ENCODE peak calls at places on chromosome 6, in four cellular contexts. One of them, this sample, is unnamed.

GRCh38 chr6:9039258-9039657 is 603.9 kb upstream of the SLC35B3 start:
- DNase-seq in H1: no peak
- DNase-seq in K562: no peak
- DNase-seq in HepG2: no peak
- DNase-seq in this sample: no peak

GRCh38 chr6:156866181-156866862 is 89.1 kb downstream of the ARID1B start:
- DNase-seq in K562: peak
- DNase-seq in H1: no peak
- DNase-seq in HepG2: no peak
- DNase-seq in this sample: no peak

GRCh38 chr6:112296122-112296521 is 41.8 kb upstream of the LAMA4 start:
- DNase-seq in HepG2: peak
- DNase-seq in K562: peak
- DNase-seq in H1: no peak
- DNase-seq in this sample: no peak

GRCh38 chr6:1614448-1614766 is 4.7 kb downstream of the FOXC1 start:
- DNase-seq in H1: no peak
- DNase-seq in HepG2: no peak
- DNase-seq in K562: no peak
- DNase-seq in this sample: no peak

GRCh38 chr6:170405311-170405975 is 98.9 kb downstream of the FAM120B start:
- DNase-seq in H1: no peak
- DNase-seq in K562: no peak
- DNase-seq in HepG2: no peak
- DNase-seq in this sample: no peak

GRCh38 chr6:77492529-77492928 is 29.2 kb upstream of the HTR1B start:
- DNase-seq in HepG2: peak
- DNase-seq in H1: no peak
- DNase-seq in K562: no peak
- DNase-seq in this sample: no peak

GRCh38 chr6:36119927-36120477 is 10.3 kb upstream of the MAPK13 start:
- DNase-seq in HepG2: no peak
- DNase-seq in H1: no peak
- DNase-seq in K562: no peak
- DNase-seq in this sample: no peak

GRCh38 chr6:2225422-2226392 is 19.7 kb downstream of the GMDS start:
- DNase-seq in K562: no peak
- DNase-seq in H1: no peak
- DNase-seq in HepG2: peak
- DNase-seq in this sample: no peak

GRCh38 chr6:108876929-108877775 is 28.9 kb downstream of the ARMC2 start:
- DNase-seq in K562: no peak
- DNase-seq in H1: no peak
- DNase-seq in HepG2: no peak
- DNase-seq in this sample: no peak

GRCh38 chr6:94769197-94769596 is 808.1 kb upstream of the MANEA start:
- DNase-seq in HepG2: no peak
- DNase-seq in H1: peak
- DNase-seq in K562: no peak
- DNase-seq in this sample: no peak

GRCh38 chr6:5665173-5665572 is 341.6 kb downstream of the NRN1 start:
- DNase-seq in HepG2: no peak
- DNase-seq in H1: no peak
- DNase-seq in K562: no peak
- DNase-seq in this sample: no peak

GRCh38 chr6:63571382-63571882 is 848 bp upstream of the LOC128125822 start:
- DNase-seq in HepG2: no peak
- DNase-seq in K562: no peak
- DNase-seq in H1: no peak
- DNase-seq in this sample: no peak

GRCh38 chr6:6629416-6629815 is 40.9 kb downstream of the LY86 start:
- DNase-seq in K562: no peak
- DNase-seq in H1: no peak
- DNase-seq in HepG2: no peak
- DNase-seq in this sample: no peak

GRCh38 chr6:18226451-18226850 is 37.9 kb downstream of the DEK start:
- DNase-seq in H1: no peak
- DNase-seq in HepG2: no peak
- DNase-seq in K562: no peak
- DNase-seq in this sample: no peak

GRCh38 chr6:133637874-133638273 is 251.0 kb upstream of the TCF21 start:
- DNase-seq in K562: no peak
- DNase-seq in H1: no peak
- DNase-seq in HepG2: no peak
- DNase-seq in this sample: no peak

GRCh38 chr6:51812231-51812630 is 275.2 kb downstream of the PKHD1 start:
- DNase-seq in K562: no peak
- DNase-seq in HepG2: no peak
- DNase-seq in H1: no peak
- DNase-seq in this sample: no peak

GRCh38 chr6:62652692-62653328 is 366.8 kb upstream of the KHDRBS2 start:
- DNase-seq in K562: no peak
- DNase-seq in HepG2: no peak
- DNase-seq in H1: no peak
- DNase-seq in this sample: no peak

GRCh38 chr6:107716688-107717089 is 107.4 kb downstream of the SCML4 start:
- DNase-seq in K562: peak
- DNase-seq in HepG2: no peak
- DNase-seq in H1: no peak
- DNase-seq in this sample: peak

GRCh38 chr6:138545621-138545980 is 46.3 kb upstream of the NHSL1 start:
- DNase-seq in H1: no peak
- DNase-seq in K562: no peak
- DNase-seq in HepG2: no peak
- DNase-seq in this sample: no peak

GRCh38 chr6:66662196-66662595 is 955.2 kb upstream of the EYS start:
- DNase-seq in HepG2: peak
- DNase-seq in K562: no peak
- DNase-seq in H1: no peak
- DNase-seq in this sample: no peak

GRCh38 chr6:133463789-133464188 is 222.6 kb downstream of the EYA4 start:
- DNase-seq in K562: no peak
- DNase-seq in HepG2: no peak
- DNase-seq in H1: no peak
- DNase-seq in this sample: no peak

GRCh38 chr6:91868539-91869202 is 1281.8 kb upstream of the MAP3K7 start:
- DNase-seq in K562: no peak
- DNase-seq in HepG2: no peak
- DNase-seq in H1: no peak
- DNase-seq in this sample: no peak

GRCh38 chr6:80163754-80164187 is 57.3 kb downstream of the BCKDHB start:
- DNase-seq in K562: no peak
- DNase-seq in HepG2: peak
- DNase-seq in H1: no peak
- DNase-seq in this sample: no peak

GRCh38 chr6:87436435-87436834 is 28.7 kb downstream of the CFAP206 start:
- DNase-seq in K562: peak
- DNase-seq in HepG2: peak
- DNase-seq in H1: peak
- DNase-seq in this sample: peak

GRCh38 chr6:152572395-152573061 is 64.6 kb downstream of the SYNE1 start:
- DNase-seq in K562: no peak
- DNase-seq in HepG2: no peak
- DNase-seq in H1: no peak
- DNase-seq in this sample: no peak

GRCh38 chr6:139153876-139154275 is 19.0 kb downstream of the HECA start:
- DNase-seq in HepG2: no peak
- DNase-seq in H1: no peak
- DNase-seq in K562: no peak
- DNase-seq in this sample: no peak

GRCh38 chr6:39841291-39841690 is 49.1 kb downstream of the DAAM2 start:
- DNase-seq in H1: no peak
- DNase-seq in K562: no peak
- DNase-seq in HepG2: no peak
- DNase-seq in this sample: no peak

GRCh38 chr6:138682722-138683521 is 90.6 kb upstream of the CCDC28A start:
- DNase-seq in K562: peak
- DNase-seq in HepG2: no peak
- DNase-seq in H1: no peak
- DNase-seq in this sample: no peak

GRCh38 chr6:11363881-11364576 is 131.6 kb upstream of the NEDD9 start:
- DNase-seq in HepG2: no peak
- DNase-seq in K562: no peak
- DNase-seq in H1: no peak
- DNase-seq in this sample: no peak

GRCh38 chr6:168177492-168177891 is 98.5 kb upstream of the FRMD1 start:
- DNase-seq in HepG2: no peak
- DNase-seq in H1: no peak
- DNase-seq in K562: no peak
- DNase-seq in this sample: no peak

GRCh38 chr6:149129401-149130077 is 188.0 kb upstream of the TAB2 start:
- DNase-seq in K562: no peak
- DNase-seq in HepG2: no peak
- DNase-seq in H1: no peak
- DNase-seq in this sample: no peak

GRCh38 chr6:37354526-37355384 is 972 bp downstream of the RNF8 start:
- DNase-seq in HepG2: no peak
- DNase-seq in K562: peak
- DNase-seq in H1: no peak
- DNase-seq in this sample: peak
- TF ChIP-seq TAF1 in HepG2: no peak
- TF ChIP-seq TAF1 in K562: peak
- TF ChIP-seq TAF1 in H1: no peak
- TF ChIP-seq TAF1 in this sample: no peak

DNA sequence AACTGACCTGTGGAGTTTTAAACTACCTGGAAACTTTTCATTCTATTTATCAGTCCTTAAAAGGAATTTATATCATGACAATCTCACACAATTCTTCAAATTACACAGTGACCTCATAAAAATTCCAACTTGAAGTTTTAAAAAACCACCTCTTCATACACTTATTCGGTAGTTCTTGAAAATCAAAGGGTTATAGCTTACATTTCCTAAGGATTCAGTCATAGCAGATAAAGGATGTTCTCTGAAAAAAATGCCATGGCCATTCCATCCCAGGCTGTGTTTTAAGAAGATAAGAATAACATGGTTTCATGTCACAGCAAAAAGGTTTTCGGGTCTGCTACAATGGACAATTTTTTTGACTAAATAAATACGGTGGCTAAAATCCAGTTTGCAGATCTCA is 41.2 kb downstream of the GOPC start:
- DNase-seq in HepG2: no peak
- DNase-seq in H1: no peak
- DNase-seq in K562: peak
- DNase-seq in this sample: no peak
- TF ChIP-seq TAF1 in HepG2: no peak
- TF ChIP-seq TAF1 in H1: no peak
- TF ChIP-seq TAF1 in K562: no peak
- TF ChIP-seq TAF1 in this sample: no peak

GRCh38 chr6:169370054-169370453 is 116.4 kb upstream of the THBS2 start:
- DNase-seq in HepG2: no peak
- DNase-seq in H1: no peak
- DNase-seq in K562: peak
- DNase-seq in this sample: no peak
- TF ChIP-seq TAF1 in HepG2: no peak
- TF ChIP-seq TAF1 in H1: no peak
- TF ChIP-seq TAF1 in K562: no peak
- TF ChIP-seq TAF1 in this sample: no peak

GRCh38 chr6:146709036-146709622 is 110.4 kb downstream of the ADGB start:
- DNase-seq in K562: no peak
- DNase-seq in HepG2: no peak
- DNase-seq in H1: no peak
- DNase-seq in this sample: no peak
- TF ChIP-seq TAF1 in K562: no peak
- TF ChIP-seq TAF1 in HepG2: no peak
- TF ChIP-seq TAF1 in H1: no peak
- TF ChIP-seq TAF1 in this sample: no peak

GRCh38 chr6:49328051-49328450 is 135.0 kb downstream of the MMUT start:
- DNase-seq in HepG2: no peak
- DNase-seq in H1: no peak
- DNase-seq in K562: no peak
- DNase-seq in this sample: no peak
- TF ChIP-seq TAF1 in HepG2: no peak
- TF ChIP-seq TAF1 in H1: no peak
- TF ChIP-seq TAF1 in K562: no peak
- TF ChIP-seq TAF1 in this sample: no peak

GRCh38 chr6:73903155-73903554 is 207.2 kb downstream of the CD109 start:
- DNase-seq in H1: no peak
- DNase-seq in K562: no peak
- DNase-seq in HepG2: no peak
- DNase-seq in this sample: no peak
- TF ChIP-seq TAF1 in H1: no peak
- TF ChIP-seq TAF1 in K562: no peak
- TF ChIP-seq TAF1 in HepG2: no peak
- TF ChIP-seq TAF1 in this sample: no peak

DNA sequence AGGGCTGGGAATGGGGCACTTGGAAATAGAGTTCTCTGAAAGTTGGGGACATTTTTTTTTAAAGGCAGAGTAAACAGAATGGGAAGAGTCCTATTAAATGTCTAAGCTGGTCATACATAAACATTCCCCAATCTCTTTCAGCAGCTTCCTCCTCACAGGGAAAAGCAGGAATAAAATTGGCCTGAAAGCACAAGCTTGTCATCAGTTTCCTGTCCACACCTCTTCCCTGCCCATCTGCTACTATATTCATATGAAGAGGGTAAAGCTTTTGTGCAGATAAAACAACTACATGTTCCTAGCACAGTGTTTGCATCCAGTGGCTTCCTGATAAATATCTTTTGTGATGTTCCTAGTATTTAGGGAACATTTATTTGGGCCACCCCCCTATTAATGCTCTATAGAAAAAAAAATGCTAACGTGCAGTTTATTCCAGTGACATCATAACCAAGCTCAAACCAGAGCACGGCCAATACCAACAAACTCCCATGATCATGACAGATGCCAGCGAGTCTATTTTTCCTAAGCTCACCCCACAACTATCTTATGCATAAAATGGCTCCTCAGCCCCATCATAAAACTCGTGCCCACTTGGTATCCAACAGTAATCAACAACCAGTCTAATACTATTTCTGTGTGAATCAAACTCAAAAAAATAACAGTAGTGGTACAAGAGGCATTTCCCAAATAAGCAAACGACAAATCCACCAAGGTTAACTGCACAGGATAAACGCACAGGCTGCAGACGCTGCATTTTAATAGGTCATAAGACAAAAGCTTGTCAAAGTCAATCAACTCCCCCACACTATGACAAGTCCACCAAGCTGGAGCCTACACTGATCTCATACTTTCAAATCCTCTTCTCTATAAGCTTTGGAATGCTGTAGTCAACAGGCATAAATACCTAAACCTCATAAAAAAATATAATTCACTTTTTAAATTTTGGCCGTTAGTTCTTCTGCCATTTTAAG is 95.3 kb downstream of the EPB41L2 start:
- DNase-seq in HepG2: no peak
- DNase-seq in K562: peak
- DNase-seq in H1: no peak
- DNase-seq in this sample: no peak
- TF ChIP-seq TAF1 in HepG2: no peak
- TF ChIP-seq TAF1 in K562: no peak
- TF ChIP-seq TAF1 in H1: no peak
- TF ChIP-seq TAF1 in this sample: no peak

GRCh38 chr6:15621203-15622044 is 41.4 kb downstream of the DTNBP1 start:
- DNase-seq in K562: peak
- DNase-seq in H1: no peak
- DNase-seq in HepG2: no peak
- DNase-seq in this sample: no peak
- TF ChIP-seq TAF1 in K562: peak
- TF ChIP-seq TAF1 in H1: no peak
- TF ChIP-seq TAF1 in HepG2: no peak
- TF ChIP-seq TAF1 in this sample: peak